ENCODE peak calls at places on chromosomes 11 and 22, in six cellular contexts. One of them, this sample, is unnamed.

GRCh38 chr11:116207349-116207748 is 565.4 kb downstream of the BUD13 start:
- DNase-seq in stomach: no peak
- DNase-seq in NB4: no peak
- DNase-seq in foreskin fibroblast: no peak
- DNase-seq in BJ: no peak
- DNase-seq in AG10803: no peak
- DNase-seq in this sample: no peak

GRCh38 chr11:111601636-111601978 is 642 bp upstream of the SIK2 start:
- DNase-seq in stomach: no peak
- DNase-seq in NB4: no peak
- DNase-seq in foreskin fibroblast: no peak
- DNase-seq in BJ: no peak
- DNase-seq in AG10803: no peak
- DNase-seq in this sample: no peak

GRCh38 chr22:40237241-40237640 is 59.5 kb downstream of the TNRC6B start:
- DNase-seq in stomach: no peak
- DNase-seq in NB4: no peak
- DNase-seq in foreskin fibroblast: no peak
- DNase-seq in BJ: no peak
- DNase-seq in AG10803: no peak
- DNase-seq in this sample: no peak

GRCh38 chr11:74019860-74020259 is 11.0 kb upstream of the UCP3 start:
- DNase-seq in stomach: no peak
- DNase-seq in NB4: peak
- DNase-seq in foreskin fibroblast: no peak
- DNase-seq in BJ: no peak
- DNase-seq in AG10803: peak
- DNase-seq in this sample: no peak

GRCh38 chr11:118619444-118620205 is 12.2 kb downstream of the PHLDB1 start:
- DNase-seq in stomach: no peak
- DNase-seq in NB4: peak
- DNase-seq in foreskin fibroblast: peak
- DNase-seq in BJ: peak
- DNase-seq in AG10803: peak
- DNase-seq in this sample: peak

GRCh38 chr11:71485466-71485865 is 32.5 kb downstream of the NADSYN1 start:
- DNase-seq in stomach: no peak
- DNase-seq in NB4: no peak
- DNase-seq in foreskin fibroblast: no peak
- DNase-seq in BJ: no peak
- DNase-seq in AG10803: no peak
- DNase-seq in this sample: no peak

GRCh38 chr22:45511847-45512261 is 9.2 kb downstream of the FBLN1 start:
- DNase-seq in stomach: peak
- DNase-seq in NB4: no peak
- DNase-seq in foreskin fibroblast: peak
- DNase-seq in BJ: peak
- DNase-seq in AG10803: peak
- DNase-seq in this sample: peak

GRCh38 chr11:46120361-46120710 is 918 bp downstream of the PHF21A start:
- DNase-seq in stomach: no peak
- DNase-seq in NB4: no peak
- DNase-seq in foreskin fibroblast: no peak
- DNase-seq in BJ: no peak
- DNase-seq in AG10803: no peak
- DNase-seq in this sample: no peak

GRCh38 chr11:109490953-109491733 is 69.2 kb downstream of the C11orf87 start:
- DNase-seq in stomach: no peak
- DNase-seq in NB4: no peak
- DNase-seq in foreskin fibroblast: no peak
- DNase-seq in BJ: no peak
- DNase-seq in AG10803: peak
- DNase-seq in this sample: no peak

GRCh38 chr11:9601041-9601875 is 27.8 kb downstream of the WEE1 start:
- DNase-seq in stomach: no peak
- DNase-seq in NB4: peak
- DNase-seq in foreskin fibroblast: peak
- DNase-seq in BJ: no peak
- DNase-seq in AG10803: peak
- DNase-seq in this sample: no peak

GRCh38 chr11:126628790-126629621 is 273.5 kb downstream of the ST3GAL4 start:
- DNase-seq in stomach: no peak
- DNase-seq in NB4: no peak
- DNase-seq in foreskin fibroblast: peak
- DNase-seq in BJ: peak
- DNase-seq in AG10803: peak
- DNase-seq in this sample: no peak

GRCh38 chr11:110912437-110912836 is 200.2 kb upstream of the ARHGAP20 start:
- DNase-seq in stomach: no peak
- DNase-seq in NB4: no peak
- DNase-seq in foreskin fibroblast: no peak
- DNase-seq in BJ: no peak
- DNase-seq in AG10803: no peak
- DNase-seq in this sample: no peak

GRCh38 chr11:95084509-95084908 is 5.1 kb upstream of the ENDOD1 start:
- DNase-seq in stomach: no peak
- DNase-seq in NB4: no peak
- DNase-seq in foreskin fibroblast: no peak
- DNase-seq in BJ: no peak
- DNase-seq in AG10803: no peak
- DNase-seq in this sample: no peak

GRCh38 chr22:41285441-41285819 is 557 bp downstream of the RANGAP1 start:
- DNase-seq in stomach: peak
- DNase-seq in NB4: peak
- DNase-seq in foreskin fibroblast: peak
- DNase-seq in BJ: no peak
- DNase-seq in AG10803: peak
- DNase-seq in this sample: no peak

GRCh38 chr11:62922653-62923371 is 1.6 kb upstream of the CHRM1 start:
- DNase-seq in stomach: no peak
- DNase-seq in NB4: peak
- DNase-seq in foreskin fibroblast: no peak
- DNase-seq in BJ: no peak
- DNase-seq in AG10803: no peak
- DNase-seq in this sample: no peak

GRCh38 chr11:86672007-86672621 is at the start of gene ME3:
- DNase-seq in stomach: peak
- DNase-seq in NB4: peak
- DNase-seq in foreskin fibroblast: peak
- DNase-seq in BJ: no peak
- DNase-seq in AG10803: peak
- DNase-seq in this sample: no peak

GRCh38 chr11:2576116-2576515 is 123.7 kb downstream of the KCNQ1OT1 start:
- DNase-seq in stomach: no peak
- DNase-seq in NB4: no peak
- DNase-seq in foreskin fibroblast: no peak
- DNase-seq in BJ: no peak
- DNase-seq in AG10803: no peak
- DNase-seq in this sample: no peak

GRCh38 chr22:27880778-27881394 is 38.2 kb downstream of the PITPNB start:
- DNase-seq in stomach: no peak
- DNase-seq in NB4: peak
- DNase-seq in foreskin fibroblast: peak
- DNase-seq in BJ: peak
- DNase-seq in AG10803: peak
- DNase-seq in this sample: peak

GRCh38 chr11:15053201-15053685 is 20.1 kb upstream of the CALCB start:
- DNase-seq in stomach: no peak
- DNase-seq in NB4: no peak
- DNase-seq in foreskin fibroblast: no peak
- DNase-seq in BJ: no peak
- DNase-seq in AG10803: peak
- DNase-seq in this sample: peak

GRCh38 chr11:69307871-69308381 is 14.0 kb downstream of the MYEOV start:
- DNase-seq in stomach: no peak
- DNase-seq in NB4: no peak
- DNase-seq in foreskin fibroblast: no peak
- DNase-seq in BJ: no peak
- DNase-seq in AG10803: no peak
- DNase-seq in this sample: no peak

GRCh38 chr11:45932217-45932616 is 9.8 kb downstream of the LARGE2 start:
- DNase-seq in stomach: no peak
- DNase-seq in NB4: no peak
- DNase-seq in foreskin fibroblast: no peak
- DNase-seq in BJ: no peak
- DNase-seq in AG10803: no peak
- DNase-seq in this sample: no peak

GRCh38 chr11:44817207-44817944 is 90.6 kb downstream of the TSPAN18 start:
- DNase-seq in stomach: no peak
- DNase-seq in NB4: no peak
- DNase-seq in foreskin fibroblast: peak
- DNase-seq in BJ: no peak
- DNase-seq in AG10803: peak
- DNase-seq in this sample: no peak

GRCh38 chr22:38461057-38461413 is 6.0 kb upstream of the KCNJ4 start:
- DNase-seq in stomach: no peak
- DNase-seq in NB4: peak
- DNase-seq in foreskin fibroblast: no peak
- DNase-seq in BJ: no peak
- DNase-seq in AG10803: no peak
- DNase-seq in this sample: no peak

GRCh38 chr11:111623527-111624030 is 21.3 kb downstream of the SIK2 start:
- DNase-seq in stomach: peak
- DNase-seq in NB4: no peak
- DNase-seq in foreskin fibroblast: no peak
- DNase-seq in BJ: no peak
- DNase-seq in AG10803: no peak
- DNase-seq in this sample: no peak

GRCh38 chr22:38257170-38257569 is 15.6 kb downstream of the TMEM184B start:
- DNase-seq in stomach: no peak
- DNase-seq in NB4: no peak
- DNase-seq in foreskin fibroblast: peak
- DNase-seq in BJ: peak
- DNase-seq in AG10803: peak
- DNase-seq in this sample: no peak

GRCh38 chr11:73393479-73394415 is 17.5 kb downstream of the RELT start:
- DNase-seq in stomach: peak
- DNase-seq in NB4: peak
- DNase-seq in foreskin fibroblast: peak
- DNase-seq in BJ: no peak
- DNase-seq in AG10803: peak
- DNase-seq in this sample: no peak

GRCh38 chr11:1762537-1763302 is 1.0 kb downstream of the CTSD start:
- DNase-seq in stomach: peak
- DNase-seq in NB4: peak
- DNase-seq in foreskin fibroblast: no peak
- DNase-seq in BJ: no peak
- DNase-seq in AG10803: no peak
- DNase-seq in this sample: peak

GRCh38 chr11:124893781-124894401 is 3.8 kb downstream of the ROBO4 start:
- DNase-seq in stomach: no peak
- DNase-seq in NB4: no peak
- DNase-seq in foreskin fibroblast: no peak
- DNase-seq in BJ: no peak
- DNase-seq in AG10803: no peak
- DNase-seq in this sample: no peak

GRCh38 chr11:124896071-124896750 is 1.5 kb downstream of the ROBO4 start:
- DNase-seq in stomach: no peak
- DNase-seq in NB4: no peak
- DNase-seq in foreskin fibroblast: no peak
- DNase-seq in BJ: no peak
- DNase-seq in AG10803: no peak
- DNase-seq in this sample: no peak

GRCh38 chr11:124894606-124895430 is 2.8 kb downstream of the ROBO4 start:
- DNase-seq in stomach: no peak
- DNase-seq in NB4: no peak
- DNase-seq in foreskin fibroblast: no peak
- DNase-seq in BJ: no peak
- DNase-seq in AG10803: no peak
- DNase-seq in this sample: no peak

GRCh38 chr11:124896821-124897391 is 759 bp downstream of the ROBO4 start:
- DNase-seq in stomach: no peak
- DNase-seq in NB4: no peak
- DNase-seq in foreskin fibroblast: no peak
- DNase-seq in BJ: no peak
- DNase-seq in AG10803: no peak
- DNase-seq in this sample: no peak

DNA sequence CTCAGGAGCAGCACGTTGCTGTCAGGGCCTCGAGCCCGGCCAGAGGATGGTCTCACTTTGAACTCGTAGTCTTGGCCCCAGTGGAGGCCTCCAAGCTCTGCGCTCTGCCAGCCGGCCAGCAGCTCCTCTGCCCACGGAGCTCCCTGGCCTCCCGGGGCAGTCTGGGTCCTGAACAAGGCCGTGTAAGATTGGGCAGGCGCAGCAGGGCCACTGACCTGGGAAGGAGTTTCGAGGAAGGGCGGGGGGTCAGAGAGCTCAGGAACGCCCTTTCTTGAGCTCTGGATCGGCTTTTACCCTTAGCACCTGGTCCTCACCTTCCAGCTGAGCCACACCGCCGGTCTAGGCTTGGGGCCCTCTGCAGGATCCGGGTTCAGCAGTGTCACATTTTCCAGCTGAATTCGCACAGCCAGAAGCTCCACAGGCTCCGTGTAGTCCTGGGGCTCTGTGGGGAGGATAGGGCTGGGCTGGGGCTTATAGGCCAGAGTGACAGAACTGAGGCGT is 2.1 kb downstream of the ROBO4 start:
- DNase-seq in stomach: no peak
- DNase-seq in NB4: no peak
- DNase-seq in foreskin fibroblast: no peak
- DNase-seq in BJ: no peak
- DNase-seq in AG10803: no peak
- DNase-seq in this sample: no peak
- H3K4me3 ChIP-seq in stomach: peak
- H3K4me3 ChIP-seq in NB4: no peak
- H3K4me3 ChIP-seq in foreskin fibroblast: no peak
- H3K4me3 ChIP-seq in BJ: no peak
- H3K4me3 ChIP-seq in AG10803: no peak
- H3K4me3 ChIP-seq in this sample: no peak

DNA sequence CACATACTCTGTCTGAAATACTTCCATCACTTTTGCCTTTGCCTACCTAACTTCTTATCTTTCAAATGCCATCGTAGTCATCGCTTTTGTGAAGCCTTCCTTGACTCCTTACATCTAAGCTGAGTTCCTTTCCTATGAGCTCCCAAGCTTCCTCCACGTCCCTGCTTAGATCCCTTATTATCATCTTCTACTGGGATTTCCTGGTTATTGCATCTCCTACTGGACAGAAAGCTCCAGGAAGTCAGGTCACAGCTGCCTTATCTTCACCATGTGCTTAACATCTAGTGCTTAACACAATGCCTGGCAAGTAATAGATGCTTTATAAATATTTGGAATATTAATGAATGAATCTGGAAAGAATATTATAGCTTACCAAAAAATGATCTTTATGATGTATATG is 5.9 kb downstream of the YPEL4 start:
- DNase-seq in stomach: no peak
- DNase-seq in NB4: no peak
- DNase-seq in foreskin fibroblast: no peak
- DNase-seq in BJ: no peak
- DNase-seq in AG10803: no peak
- DNase-seq in this sample: no peak
- TF ChIP-seq CTCF in stomach: no peak
- TF ChIP-seq CTCF in NB4: no peak
- TF ChIP-seq CTCF in foreskin fibroblast: peak
- TF ChIP-seq CTCF in BJ: peak
- TF ChIP-seq CTCF in AG10803: peak
- TF ChIP-seq CTCF in this sample: no peak

GRCh38 chr11:61303725-61304124 is 8.6 kb upstream of the VWCE start:
- DNase-seq in stomach: no peak
- DNase-seq in NB4: no peak
- DNase-seq in foreskin fibroblast: no peak
- DNase-seq in BJ: no peak
- DNase-seq in AG10803: no peak
- DNase-seq in this sample: no peak
- H3K4me3 ChIP-seq in stomach: no peak
- H3K4me3 ChIP-seq in NB4: no peak
- H3K4me3 ChIP-seq in foreskin fibroblast: no peak
- H3K4me3 ChIP-seq in BJ: no peak
- H3K4me3 ChIP-seq in AG10803: no peak
- H3K4me3 ChIP-seq in this sample: no peak

GRCh38 chr22:26522012-26522411 is 9.7 kb upstream of the TFIP11 start:
- DNase-seq in stomach: no peak
- DNase-seq in NB4: no peak
- DNase-seq in foreskin fibroblast: no peak
- DNase-seq in BJ: no peak
- DNase-seq in AG10803: no peak
- DNase-seq in this sample: no peak
- TF ChIP-seq CTCF in stomach: no peak
- TF ChIP-seq CTCF in NB4: no peak
- TF ChIP-seq CTCF in foreskin fibroblast: no peak
- TF ChIP-seq CTCF in BJ: no peak
- TF ChIP-seq CTCF in AG10803: no peak
- TF ChIP-seq CTCF in this sample: no peak